ENCODE peak calls at places on chromosomes 11 and 22, in seven cellular contexts. J is H9, W is IMR-90, Z is mesenchymal stem cell, M is mesendoderm, C is H1, K is trophoblast cell. G is an unnamed sample.

GRCh38 chr11:60711316-60711715 is 11.9 kb downstream of the MS4A8 start:
- DNase-seq in W (no peak), C (no peak), M (no peak), Z (no peak), K (no peak), J (no peak), G (no peak)

GRCh38 chr11:6616596-6617250 is 2.5 kb downstream of the TPP1 start:
- DNase-seq in K (no peak), C (no peak), M (no peak), Z (no peak), J (no peak), W (no peak), G (no peak)

GRCh38 chr11:133836076-133836548 is 9.2 kb downstream of the SPATA19 start:
- DNase-seq in Z (no peak), M (no peak), W (no peak), C (no peak), K (no peak), J (no peak), G (no peak)

GRCh38 chr22:45212306-45212709 is 28.4 kb downstream of the KIAA0930 start:
- DNase-seq in M (peak), Z (peak), J (no peak), W (peak), C (no peak), K (peak), G (no peak)

GRCh38 chr22:28102413-28102812 is 183.4 kb upstream of the PITPNB start:
- DNase-seq in C (no peak), Z (no peak), M (no peak), K (no peak), J (no peak), W (no peak), G (no peak)

GRCh38 chr11:45918331-45918941 is 759 bp upstream of the PEX16 start:
- DNase-seq in W (peak), C (no peak), M (peak), Z (peak), K (peak), J (peak), G (peak)

GRCh38 chr11:809287-810039 is at the start of gene RPLP2:
- DNase-seq in Z (peak), K (peak), J (peak), W (peak), C (peak), M (peak), G (peak)

GRCh38 chr11:2580444-2581050 is 119.2 kb downstream of the KCNQ1OT1 start:
- DNase-seq in C (no peak), M (no peak), J (peak), Z (no peak), K (no peak), W (no peak), G (no peak)

GRCh38 chr22:44659140-44659539 is 42.9 kb upstream of the PRR5 start:
- DNase-seq in K (no peak), M (no peak), Z (no peak), J (peak), C (no peak), W (no peak), G (no peak)

GRCh38 chr11:59728913-59729312 is 15.3 kb upstream of the OR10V1 start:
- DNase-seq in K (no peak), J (no peak), C (no peak), Z (no peak), W (no peak), M (no peak), G (no peak)

GRCh38 chr22:35835998-35836691 is 118.5 kb downstream of the APOL5 start:
- DNase-seq in W (peak), M (peak), C (no peak), K (peak), J (peak), Z (peak), G (peak)

GRCh38 chr22:39012525-39013516 is 1.2 kb upstream of the APOBEC3C start:
- DNase-seq in J (no peak), C (no peak), M (no peak), W (no peak), Z (no peak), K (no peak), G (no peak)

GRCh38 chr11:73139476-73140198 is 2.5 kb downstream of the FCHSD2 start:
- DNase-seq in C (no peak), W (peak), Z (peak), M (no peak), K (no peak), J (no peak), G (no peak)

GRCh38 chr11:64484308-64485061 is 106.5 kb upstream of the SLC22A12 start:
- DNase-seq in K (no peak), C (no peak), W (no peak), M (peak), J (no peak), Z (no peak), G (no peak)

GRCh38 chr11:44943696-44944095 is 7.0 kb downstream of the TP53I11 start:
- DNase-seq in M (no peak), C (no peak), J (no peak), W (no peak), K (no peak), Z (no peak), G (no peak)

GRCh38 chr11:119093951-119094815 is 7.5 kb downstream of the DPAGT1 start:
- DNase-seq in W (peak), Z (peak), J (no peak), C (no peak), K (peak), M (no peak), G (no peak)

GRCh38 chr22:31951201-31952093 is 7.1 kb downstream of the YWHAH start:
- DNase-seq in J (no peak), W (no peak), C (no peak), M (no peak), K (no peak), Z (no peak), G (no peak)

GRCh38 chr11:976431-977160 is 50.9 kb downstream of the AP2A2 start:
- DNase-seq in Z (no peak), C (no peak), K (no peak), W (no peak), M (no peak), J (no peak), G (no peak)

GRCh38 chr11:78177216-78177615 is 11.2 kb downstream of the KCTD21 start:
- DNase-seq in M (no peak), K (no peak), J (no peak), Z (no peak), C (no peak), W (no peak), G (no peak)

GRCh38 chr22:20810645-20811044 is 36.7 kb downstream of the SERPIND1 start:
- DNase-seq in W (no peak), M (no peak), K (no peak), C (no peak), Z (no peak), J (no peak), G (no peak)

GRCh38 chr22:49659281-49659923 is 168.3 kb downstream of the BRD1 start:
- DNase-seq in C (no peak), Z (no peak), K (no peak), M (no peak), J (peak), W (no peak), G (no peak)

GRCh38 chr11:78991681-78992080 is 417.0 kb upstream of the NARS2 start:
- DNase-seq in W (no peak), M (no peak), C (no peak), Z (no peak), J (no peak), K (no peak), G (no peak)

GRCh38 chr22:32564170-32565001 is 89.8 kb downstream of the FBXO7 start:
- DNase-seq in W (peak), M (no peak), Z (peak), J (no peak), C (no peak), K (no peak), G (no peak)

GRCh38 chr11:73950869-73951710 is at the start of gene DNAJB13:
- DNase-seq in J (peak), C (no peak), Z (peak), K (peak), M (peak), W (peak), G (peak)

GRCh38 chr11:26271666-26272065 is 60.3 kb upstream of the ANO3 start:
- DNase-seq in Z (no peak), K (no peak), J (no peak), C (no peak), M (no peak), W (no peak), G (no peak)

GRCh38 chr11:80096736-80097135 is 655.9 kb upstream of the TENM4 start:
- DNase-seq in C (no peak), M (no peak), Z (peak), W (peak), J (no peak), K (no peak), G (no peak)

GRCh38 chr11:117747892-117748291 is 49.1 kb downstream of the DSCAML1 start:
- DNase-seq in K (no peak), W (no peak), Z (no peak), M (no peak), J (no peak), C (no peak), G (no peak)

GRCh38 chr11:71438650-71439049 is 9.5 kb downstream of the DHCR7 start:
- DNase-seq in M (no peak), J (no peak), W (no peak), Z (no peak), K (no peak), C (no peak), G (no peak)

GRCh38 chr22:49768961-49769690 is 58.5 kb downstream of the BRD1 start:
- DNase-seq in K (no peak), Z (peak), C (no peak), W (peak), M (no peak), J (no peak), G (no peak)

GRCh38 chr22:22011964-22012363 is 29.4 kb upstream of the TOP3B start:
- DNase-seq in C (no peak), Z (no peak), W (no peak), K (no peak), M (no peak), J (no peak), G (no peak)

GRCh38 chr22:22015631-22016030 is 33.0 kb upstream of the TOP3B start:
- DNase-seq in J (no peak), C (no peak), Z (no peak), K (no peak), W (no peak), M (no peak), G (no peak)

GRCh38 chr22:22013559-22014284 is 31.1 kb upstream of the TOP3B start:
- DNase-seq in J (no peak), Z (no peak), W (no peak), M (no peak), C (no peak), K (no peak), G (no peak)

GRCh38 chr22:22010358-22010757 is 27.8 kb upstream of the TOP3B start:
- DNase-seq in M (no peak), J (no peak), W (no peak), C (no peak), K (no peak), Z (no peak), G (no peak)

DNA sequence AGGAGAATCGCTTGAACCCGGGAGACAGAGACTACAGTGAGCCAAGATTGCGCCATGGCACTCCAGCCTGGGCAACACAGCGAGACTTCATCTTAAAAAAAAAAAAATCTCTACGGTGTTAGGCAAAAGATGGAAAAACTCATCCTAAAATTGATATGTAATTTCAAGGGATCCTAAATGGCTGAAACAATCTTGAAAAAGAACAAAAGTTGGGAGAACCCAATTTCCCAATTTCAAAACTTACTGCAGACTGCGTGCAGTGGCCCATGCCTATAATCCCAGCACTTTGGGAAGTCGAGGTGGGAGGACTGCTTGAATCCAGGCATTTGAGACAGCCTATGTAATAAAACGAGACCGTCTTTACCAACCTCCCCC is 31.7 kb upstream of the TOP3B start:
- DNase-seq in J (no peak), Z (no peak), C (no peak), W (no peak), K (no peak), M (no peak), G (no peak)
- H3K23ac ChIP-seq in J (no peak), Z (no peak), C (no peak), W (no peak), K (no peak), M (no peak), G (no peak)

GRCh38 chr11:8722156-8722555 is 39.6 kb downstream of the RPL27A start:
- DNase-seq in W (peak), J (no peak), M (peak), C (no peak), Z (peak), K (no peak), G (no peak)
- H3K23ac ChIP-seq in W (peak), J (no peak), M (no peak), C (no peak), Z (no peak), K (no peak), G (no peak)

GRCh38 chr11:8313504-8314090 is 49.9 kb upstream of the LMO1 start:
- DNase-seq in M (no peak), K (no peak), J (no peak), W (no peak), Z (no peak), C (no peak), G (no peak)
- H3K23ac ChIP-seq in M (no peak), K (no peak), J (no peak), W (no peak), Z (no peak), C (no peak), G (no peak)

GRCh38 chr11:128843198-128843766 is 23.8 kb downstream of the KCNJ1 start:
- DNase-seq in W (no peak), Z (no peak), M (no peak), C (no peak), K (no peak), J (no peak), G (no peak)

GRCh38 chr11:128846985-128847384 is 20.1 kb downstream of the KCNJ1 start:
- DNase-seq in Z (no peak), W (no peak), J (no peak), C (no peak), K (no peak), M (no peak), G (no peak)

GRCh38 chr11:128841461-128842072 is 25.5 kb downstream of the KCNJ1 start:
- DNase-seq in M (no peak), J (no peak), Z (no peak), C (no peak), W (no peak), K (no peak), G (no peak)

GRCh38 chr11:128848815-128849455 is 18.2 kb downstream of the KCNJ1 start:
- DNase-seq in C (no peak), K (peak), Z (peak), W (peak), J (peak), M (peak), G (peak)

DNA sequence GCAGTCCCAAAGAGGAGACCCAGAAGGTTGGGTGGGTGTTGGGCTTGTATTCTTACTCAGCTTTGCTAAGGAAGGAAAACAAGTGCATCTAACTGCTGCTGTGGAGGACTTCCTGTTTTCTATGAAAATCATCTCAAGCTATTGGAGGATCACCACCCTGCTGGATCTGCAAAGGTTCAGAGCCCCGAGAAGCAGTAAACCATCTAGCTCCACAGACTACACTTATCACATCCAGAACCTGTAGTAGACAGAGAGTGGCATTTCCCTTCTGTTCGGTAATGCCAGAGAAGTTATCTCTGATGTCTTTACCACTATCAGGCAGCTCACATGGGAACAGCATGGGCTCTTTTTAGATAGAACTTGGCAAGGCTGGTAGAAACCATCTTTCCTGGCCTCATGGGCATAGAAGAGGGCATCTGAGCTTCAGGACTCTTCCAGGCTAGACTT is 21.7 kb downstream of the KCNJ1 start:
- DNase-seq in M (no peak), Z (no peak), W (no peak), J (no peak), K (no peak), C (no peak), G (no peak)
- H3K23ac ChIP-seq in M (no peak), Z (no peak), W (no peak), J (no peak), K (no peak), C (no peak), G (no peak)